ENCODE peak calls at places on chromosomes 4 and X, in four cellular contexts. A, L, X and M are unnamed samples. For H3K4me1 and H3K27me3, the result is how much of the 10 kb centered on the place peaks cover.

GRCh38 chrX:118974088-118974907 is at the start of gene LONRF3:
- DNase-seq in A (peak), L (peak), X (peak), M (peak)

GRCh38 chrX:2828404-2829065 is at the start of gene GYG2:
- DNase-seq in A (no peak), L (no peak), X (peak), M (peak)

GRCh38 chr4:48341776-48342558 is 638 bp downstream of the SLAIN2 start:
- DNase-seq in A (no peak), L (peak), X (peak), M (peak)

GRCh38 chr4:125461676-125462363 is 147.1 kb downstream of the FAT4 start:
- DNase-seq in A (no peak), L (no peak), X (peak), M (no peak)

GRCh38 chrX:47217121-47217851 is 1.2 kb upstream of the CDK16 start:
- DNase-seq in A (peak), L (no peak), X (peak), M (peak)

GRCh38 chr4:89610236-89610635 is 226.7 kb downstream of the SNCA start:
- DNase-seq in A (no peak), L (no peak), X (no peak), M (no peak)

GRCh38 chr4:121182296-121182695 is 18.2 kb upstream of the TNIP3 start:
- DNase-seq in A (peak), L (no peak), X (no peak), M (no peak)

GRCh38 chrX:92232182-92232581 is 453.0 kb downstream of the PCDH11X start:
- DNase-seq in A (no peak), L (no peak), X (peak), M (peak)

GRCh38 chrX:16778545-16778944 is 7.7 kb upstream of the TXLNG start:
- DNase-seq in A (no peak), L (no peak), X (no peak), M (no peak)

GRCh38 chr4:4866833-4867744 is 7.6 kb downstream of the MSX1 start:
- DNase-seq in A (no peak), L (no peak), X (no peak), M (peak)

GRCh38 chr4:53785996-53786395 is 194.7 kb upstream of the LNX1 start:
- DNase-seq in A (no peak), L (no peak), X (no peak), M (no peak)

GRCh38 chr4:156294577-156294976 is 340.9 kb upstream of the CTSO start:
- DNase-seq in A (peak), L (no peak), X (peak), M (peak)

GRCh38 chr4:60657802-60658201 is 542.3 kb upstream of the ADGRL3 start:
- DNase-seq in A (no peak), L (no peak), X (no peak), M (no peak)

GRCh38 chrX:119698835-119699234 is 5.9 kb upstream of the SEPTIN6 start:
- DNase-seq in A (peak), L (no peak), X (peak), M (peak)

GRCh38 chr4:153466637-153467153 is 535 bp downstream of the TMEM131L start:
- DNase-seq in A (no peak), L (no peak), X (no peak), M (no peak)

GRCh38 chr4:186191266-186192067 is at the start of gene CYP4V2:
- DNase-seq in A (peak), L (peak), X (peak), M (peak)

GRCh38 chr4:53592128-53592527 is 842 bp upstream of the LNX1 start:
- DNase-seq in A (peak), L (no peak), X (peak), M (peak)

GRCh38 chr4:145034727-145035211 is 63.2 kb downstream of the ANAPC10 start:
- DNase-seq in A (peak), L (no peak), X (peak), M (peak)

GRCh38 chr4:20313237-20314030 is 61.7 kb downstream of the SLIT2 start:
- DNase-seq in A (no peak), L (no peak), X (no peak), M (peak)

GRCh38 chr4:61210186-61210939 is 10.2 kb downstream of the ADGRL3 start:
- DNase-seq in A (no peak), L (no peak), X (no peak), M (peak)

GRCh38 chrX:47210661-47211425 is 7.6 kb upstream of the CDK16 start:
- DNase-seq in A (no peak), L (no peak), X (no peak), M (no peak)

GRCh38 chr4:137641554-137641953 is 109.3 kb upstream of the PCDH18 start:
- DNase-seq in A (peak), L (no peak), X (no peak), M (no peak)

GRCh38 chr4:109302366-109303140 is at the start of gene COL25A1:
- DNase-seq in A (peak), L (no peak), X (peak), M (peak)

GRCh38 chr4:25098964-25099843 is 61.0 kb downstream of the SEPSECS start:
- DNase-seq in A (peak), L (peak), X (no peak), M (peak)

GRCh38 chrX:119410854-119411253 is 11.7 kb downstream of the SLC25A43 start:
- DNase-seq in A (no peak), L (no peak), X (no peak), M (no peak)

GRCh38 chrX:68438575-68438974 is 5.3 kb upstream of the OPHN1 start:
- DNase-seq in A (no peak), L (no peak), X (no peak), M (peak)

GRCh38 chrX:69065451-69065850 is 99.8 kb downstream of the PJA1 start:
- DNase-seq in A (peak), L (no peak), X (no peak), M (no peak)

GRCh38 chr4:53380221-53380620 is 2.8 kb downstream of the FIP1L1 start:
- DNase-seq in A (no peak), L (no peak), X (no peak), M (no peak)

GRCh38 chr4:42397256-42397634 is at the start of gene SHISA3:
- DNase-seq in A (no peak), L (no peak), X (peak), M (peak)

GRCh38 chr4:22463179-22463578 is 52.7 kb downstream of the ADGRA3 start:
- DNase-seq in A (no peak), L (no peak), X (no peak), M (no peak)

GRCh38 chrX:11386001-11386523 is 92.8 kb downstream of the AMELX start:
- DNase-seq in A (peak), L (no peak), X (no peak), M (peak)

GRCh38 chrX:74179936-74180454 is 124.0 kb upstream of the ZCCHC13 start:
- DNase-seq in A (no peak), L (no peak), X (no peak), M (no peak)

GRCh38 chr4:119666653-119667091 is 38.1 kb upstream of the PDE5A start:
- DNase-seq in A (no peak), L (no peak), X (no peak), M (no peak)

GRCh38 chr4:119661231-119661630 is 32.6 kb upstream of the PDE5A start:
- DNase-seq in A (no peak), L (no peak), X (no peak), M (no peak)

GRCh38 chr4:119663160-119663788 is 34.7 kb upstream of the PDE5A start:
- DNase-seq in A (no peak), L (no peak), X (no peak), M (no peak)

GRCh38 chr4:119665718-119666117 is 37.1 kb upstream of the PDE5A start:
- DNase-seq in A (no peak), L (no peak), X (no peak), M (no peak)

GRCh38 chr4:119664168-119664907 is 35.7 kb upstream of the PDE5A start:
- DNase-seq in A (no peak), L (no peak), X (no peak), M (no peak)
- H3K4me1 ChIP-seq in A (under half), L (under half), X (under half), M (under half)

GRCh38 chr4:119118397-119118796 is 17.2 kb upstream of the MYOZ2 start:
- DNase-seq in A (peak), L (no peak), X (no peak), M (no peak)

GRCh38 chr4:119116925-119117900 is 18.4 kb upstream of the MYOZ2 start:
- DNase-seq in A (no peak), L (no peak), X (no peak), M (no peak)

GRCh38 chr4:119111296-119111695 is 24.3 kb upstream of the MYOZ2 start:
- DNase-seq in A (no peak), L (no peak), X (no peak), M (no peak)

GRCh38 chr4:119113033-119113655 is 22.5 kb upstream of the MYOZ2 start:
- DNase-seq in A (peak), L (no peak), X (peak), M (peak)

DNA sequence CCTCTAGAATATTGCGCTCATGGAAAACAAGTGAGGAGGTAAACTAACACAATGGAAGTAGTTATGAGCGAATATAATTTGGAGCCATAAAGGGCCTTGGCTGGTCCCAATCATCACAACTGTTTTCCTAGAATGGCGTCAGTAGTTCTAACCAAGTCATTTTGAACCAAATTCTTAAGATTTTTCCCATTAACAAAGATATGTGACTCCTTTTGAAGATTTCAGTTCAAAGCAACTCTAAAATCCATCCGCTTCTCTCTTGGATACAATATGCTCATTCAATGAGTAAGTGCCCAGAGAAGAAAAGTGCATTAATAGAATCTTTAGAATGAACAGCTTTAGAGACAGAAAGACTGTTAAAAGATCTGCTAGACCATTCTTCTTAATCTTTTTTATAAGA is 19.6 kb upstream of the MYOZ2 start:
- DNase-seq in A (no peak), L (no peak), X (no peak), M (no peak)
- H3K27me3 ChIP-seq in A (under half), L (under half), X (under half), M (under half)

DNA sequence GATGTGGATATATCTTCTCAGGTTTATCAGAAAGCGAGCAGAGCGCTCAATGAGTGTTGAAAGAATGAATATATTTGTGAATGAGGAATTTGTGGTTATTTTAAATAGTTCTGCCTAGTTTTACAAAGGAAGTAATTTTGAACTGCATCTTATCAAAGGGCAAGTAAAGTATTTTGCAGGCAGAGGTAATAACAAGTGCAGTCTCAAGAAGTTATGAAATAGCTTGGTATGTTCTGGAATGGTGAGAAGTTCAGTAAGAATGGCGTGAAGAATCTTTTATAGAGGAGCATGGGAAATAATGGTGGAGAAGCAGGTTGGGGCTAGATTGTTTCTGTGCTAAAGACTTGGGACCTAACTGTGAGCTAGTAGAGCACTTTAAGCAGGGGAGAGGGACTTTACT is 10.9 kb downstream of the TMA16 start:
- DNase-seq in A (peak), L (no peak), X (no peak), M (no peak)
- H3K4me1 ChIP-seq in A (under half), L (under half), X (under half), M (under half)

DNA sequence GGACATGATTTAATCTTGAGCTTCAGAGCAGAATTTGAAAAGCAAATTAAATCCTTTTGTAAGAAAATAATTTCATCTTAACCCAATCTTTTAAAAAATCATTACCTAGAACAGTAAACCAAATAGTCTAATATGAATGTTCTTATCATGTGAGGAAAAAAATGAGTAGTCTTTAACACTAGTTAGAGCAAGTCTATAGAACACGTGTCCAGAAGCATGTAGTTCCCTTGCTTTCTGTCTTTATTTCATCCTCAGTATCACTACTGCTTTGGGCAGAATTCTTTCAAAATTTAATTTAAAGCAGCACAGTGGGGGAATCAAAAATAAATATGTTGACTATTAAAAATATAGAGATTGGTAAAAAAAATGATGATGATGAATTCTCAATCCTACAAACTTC is 2.1 kb downstream of the RBM47 start:
- DNase-seq in A (no peak), L (no peak), X (no peak), M (no peak)
- H3K27me3 ChIP-seq in A (under half), L (under half), X (under half), M (under half)

GRCh38 chr4:85128246-85129204 is 162.0 kb upstream of the WDFY3 start:
- DNase-seq in A (no peak), L (no peak), X (no peak), M (no peak)
- H3K4me1 ChIP-seq in A (under half), L (under half), X (under half), M (under half)

GRCh38 chr4:40887690-40888089 is 137.9 kb downstream of the NSUN7 start:
- DNase-seq in A (peak), L (no peak), X (no peak), M (no peak)
- H3K27me3 ChIP-seq in A (under half), L (under half), X (under half), M (under half)